ENCODE peak calls at places on chromosomes 13 and 19, in ten cellular contexts. R is GM23338, C is breast epithelium, I is esophagus muscularis mucosa, T is HCT116, E is transverse colon, Z is GM12878, S is endothelial cell of umbilical vein, N is HepG2, M is stomach. W is an unnamed sample.
A peak's percentile ranks its signal among the peaks of the same experiment; 100 is the strongest.

GRCh38 chr19:8194528-8195275 is 14.5 kb upstream of the CERS4 start:
- DNase-seq in I (no peak), Z (no peak), T (no peak), M (peak; percentile 35), C (no peak), E (peak; percentile 50), N (no peak), R (no peak), S (no peak), W (no peak)

GRCh38 chr13:102400619-102401125 is 1.2 kb downstream of the FGF14 start:
- DNase-seq in E (no peak), C (no peak), N (no peak), I (no peak), S (no peak), R (peak; percentile 45), Z (no peak), T (no peak), M (no peak), W (no peak)

GRCh38 chr19:5497297-5497696 is 42.1 kb downstream of the ZNRF4 start:
- DNase-seq in C (no peak), R (no peak), M (no peak), Z (no peak), E (no peak), N (no peak), S (no peak), I (no peak), T (no peak), W (no peak)

GRCh38 chr13:67827992-67828391 is 597.9 kb upstream of the PCDH9 start:
- DNase-seq in M (no peak), S (no peak), E (no peak), Z (no peak), T (no peak), R (no peak), I (no peak), N (no peak), C (no peak), W (no peak)

GRCh38 chr13:46516624-46517318 is 36.2 kb upstream of the LRCH1 start:
- DNase-seq in T (no peak), N (no peak), E (no peak), M (no peak), R (peak; percentile 16), C (no peak), S (no peak), I (no peak), Z (no peak), W (no peak)

GRCh38 chr19:40717325-40717879 is 490 bp downstream of the ITPKC start:
- DNase-seq in Z (no peak), S (no peak), T (no peak), I (no peak), R (no peak), C (peak; percentile 55), M (no peak), E (no peak), N (no peak), W (no peak)

GRCh38 chr19:19386373-19386869 is 19.1 kb upstream of the GATAD2A start:
- DNase-seq in T (no peak), Z (no peak), E (peak; percentile 28), R (peak; percentile 52), I (no peak), C (no peak), M (no peak), S (no peak), N (no peak), W (no peak)

GRCh38 chr13:66996503-66996902 is 233.6 kb downstream of the PCDH9 start:
- DNase-seq in N (no peak), E (no peak), C (no peak), M (no peak), I (no peak), T (no peak), R (no peak), Z (no peak), S (no peak), W (no peak)

GRCh38 chr19:57321164-57321563 is 892 bp downstream of the ZNF543 start:
- DNase-seq in E (no peak), S (no peak), M (no peak), C (no peak), I (no peak), T (no peak), R (no peak), N (no peak), Z (no peak), W (no peak)

GRCh38 chr13:30002577-30002976 is 152.2 kb upstream of the UBL3 start:
- DNase-seq in R (no peak), C (no peak), M (no peak), N (no peak), E (no peak), S (no peak), I (no peak), T (no peak), Z (no peak), W (no peak)

GRCh38 chr19:14544977-14545715 is 15.8 kb downstream of the TECR start:
- DNase-seq in S (no peak), I (no peak), N (no peak), T (no peak), C (peak; percentile 75), Z (no peak), R (no peak), M (no peak), E (peak; percentile 42), W (no peak)

GRCh38 chr19:13835791-13836723 is 40.8 kb downstream of the ZSWIM4 start:
- DNase-seq in S (no peak), E (no peak), I (no peak), N (no peak), T (no peak), Z (no peak), M (no peak), R (no peak), C (no peak), W (no peak)

GRCh38 chr19:55440411-55441105 is 2.5 kb downstream of the SHISA7 start:
- DNase-seq in E (no peak), I (no peak), R (peak; percentile 89), C (no peak), S (no peak), M (no peak), N (no peak), T (no peak), Z (no peak), W (no peak)

GRCh38 chr13:97538193-97538592 is 104.2 kb downstream of the RAP2A start:
- DNase-seq in S (no peak), Z (no peak), T (no peak), C (no peak), I (no peak), R (no peak), N (no peak), E (no peak), M (no peak), W (no peak)

GRCh38 chr13:97542102-97542501 is 108.1 kb downstream of the RAP2A start:
- DNase-seq in S (no peak), N (no peak), C (no peak), T (no peak), M (no peak), I (no peak), E (no peak), Z (no peak), R (no peak), W (no peak)

GRCh38 chr13:97539651-97540230 is 105.8 kb downstream of the RAP2A start:
- DNase-seq in I (no peak), N (no peak), C (no peak), T (no peak), R (no peak), Z (no peak), E (no peak), S (peak; percentile 10), M (no peak), W (no peak)

GRCh38 chr13:97544041-97544765 is 110.2 kb downstream of the RAP2A start:
- DNase-seq in S (no peak), Z (no peak), M (no peak), I (no peak), R (no peak), E (no peak), N (no peak), C (no peak), T (no peak), W (no peak)

GRCh38 chr13:97540696-97541095 is 106.7 kb downstream of the RAP2A start:
- DNase-seq in M (no peak), Z (no peak), E (no peak), N (no peak), S (no peak), C (no peak), I (no peak), R (no peak), T (no peak), W (no peak)
- TF ChIP-seq POLR2AphosphoS5 in M (no peak), Z (no peak), E (no peak), N (no peak), S (no peak), C (no peak), I (no peak), R (no peak), T (no peak), W (no peak)

DNA sequence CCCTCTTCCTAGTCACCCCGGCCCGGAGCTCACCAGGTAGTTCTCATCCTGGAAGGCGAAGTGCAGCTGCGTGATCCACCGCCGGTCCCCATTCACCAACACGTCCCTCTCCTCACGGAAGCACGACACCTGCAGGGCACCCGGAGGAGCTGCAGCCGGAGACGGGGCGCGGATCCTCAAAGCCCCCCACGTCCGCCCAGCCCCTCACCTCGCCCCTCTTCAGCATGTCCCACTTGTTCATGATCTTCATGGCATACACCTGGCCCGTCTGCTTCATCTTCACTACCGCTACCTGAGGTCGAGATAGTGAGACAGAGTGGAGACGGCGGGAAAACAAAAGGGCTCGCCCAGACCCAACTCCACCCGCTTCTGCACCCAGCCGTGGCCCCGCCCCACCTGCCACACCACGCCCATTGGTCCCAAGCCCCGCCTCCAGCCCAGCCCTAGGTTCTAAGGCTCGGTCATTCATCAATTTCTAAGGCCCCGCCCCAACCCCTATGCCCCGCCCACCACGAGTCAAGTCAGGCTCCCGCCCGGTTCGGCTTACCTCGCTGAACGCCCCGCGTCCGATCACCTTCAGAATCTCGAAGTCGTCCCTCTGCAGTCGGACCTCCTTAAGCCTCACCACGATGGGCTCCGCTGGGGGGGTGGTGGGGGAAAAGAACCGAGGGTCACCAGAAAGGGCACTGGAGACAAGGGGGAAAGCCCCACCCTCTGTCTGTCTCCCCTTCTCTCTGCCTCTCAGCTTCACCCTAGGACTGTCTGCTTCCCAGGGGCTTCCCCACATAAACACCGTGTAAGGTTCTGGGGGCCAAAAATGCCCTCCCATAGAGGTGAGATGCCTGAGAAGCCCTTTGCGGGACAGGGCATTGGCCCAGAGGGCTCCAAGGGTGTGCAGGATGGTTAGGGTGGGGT is 2.8 kb downstream of the DMPK start:
- DNase-seq in I (peak; percentile 98), E (peak; percentile 97), Z (peak; percentile 63), N (peak; percentile 63), S (peak; percentile 84), T (peak; percentile 87), C (peak; percentile 92), R (peak; percentile 97), M (peak; percentile 98), W (peak; percentile 61)
- H3K4me3 ChIP-seq in I (peak overlapping the region; percentile 74), E (peak overlapping the region; percentile 38), Z (peak overlapping the region; percentile 60), N (peak overlapping the region; percentile 63), S (no peak overlapping the region), T (peak overlapping the region; percentile 53), C (peak overlapping the region; percentile 40), R (peak overlapping the region; percentile 70), M (peak overlapping the region; percentile 71), W (peak overlapping the region; percentile 79)

GRCh38 chr13:51785592-51786424 is 18.2 kb downstream of the DHRS12 start:
- DNase-seq in E (no peak), N (no peak), I (no peak), T (no peak), R (no peak), C (no peak), S (no peak), M (peak; percentile 51), Z (no peak), W (peak; percentile 69)
- TF ChIP-seq POLR2AphosphoS5 in E (peak; percentile 14), N (no peak), I (no peak), T (no peak), R (no peak), C (peak; percentile 27), S (no peak), M (no peak), Z (no peak), W (peak; percentile 42)

GRCh38 chr13:112893570-112894422 is 75.2 kb upstream of the MCF2L start:
- DNase-seq in I (no peak), N (peak; percentile 76), T (no peak), R (peak; percentile 71), S (peak; percentile 12), M (peak; percentile 69), C (no peak), Z (no peak), E (peak; percentile 64), W (no peak)
- H3K4me3 ChIP-seq in I (peak overlapping the region; percentile 53), N (peak overlapping the region; percentile 92), T (peak overlapping the region; percentile 60), R (peak overlapping the region; percentile 70), S (peak overlapping the region; percentile 35), M (peak overlapping the region; percentile 59), C (peak overlapping the region; percentile 66), Z (no peak overlapping the region), E (peak overlapping the region; percentile 52), W (peak overlapping the region; percentile 74)

W was measured in SK-N-MC.